ENCODE peak calls at places on chromosomes 7 and 10, in five cellular contexts. Y, R, V, B and G are unnamed samples.

GRCh38 chr10:110149259-110149658 is 58.1 kb upstream of the MXI1 start:
- DNase-seq in Y (no peak), R (no peak), V (no peak), B (no peak), G (no peak)

GRCh38 chr10:92695679-92696605 is 6.2 kb downstream of the HHEX start:
- DNase-seq in Y (no peak), R (no peak), V (no peak), B (no peak), G (no peak)

GRCh38 chr10:111822661-111823060 is 360.9 kb downstream of the GPAM start:
- DNase-seq in Y (no peak), R (no peak), V (no peak), B (no peak), G (no peak)

GRCh38 chr10:69372126-69372980 is 44.4 kb downstream of the TACR2 start:
- DNase-seq in Y (no peak), R (no peak), V (no peak), B (no peak), G (no peak)

GRCh38 chr7:149856-150636 is 42.3 kb upstream of the FAM20C start:
- DNase-seq in Y (peak; percentile 49), R (peak; percentile 7), V (peak; percentile 5), B (peak; percentile 79), G (no peak)

GRCh38 chr10:30171601-30172000 is 112.2 kb upstream of the JCAD start:
- DNase-seq in Y (no peak), R (no peak), V (no peak), B (no peak), G (no peak)

GRCh38 chr7:156732091-156732621 is 91.6 kb downstream of the RNF32 start:
- DNase-seq in Y (no peak), R (no peak), V (no peak), B (no peak), G (no peak)

GRCh38 chr7:24059775-24060174 is 224.2 kb upstream of the NPY start:
- DNase-seq in Y (no peak), R (no peak), V (no peak), B (no peak), G (no peak)